ENCODE peak calls at places on chromosomes 3 and 15, in ten cellular contexts. J, B, E, K, S, W, T, C, F and V are unnamed samples. For H3K36me3, the result is how much of the 10 kb centered on the place peaks cover.

GRCh38 chr3:46965151-46965550 is 11.4 kb downstream of the CCDC12 start:
- DNase-seq in J (no peak), B (no peak), E (no peak), K (no peak), S (no peak), W (no peak), T (no peak), C (no peak), F (no peak), V (peak)

GRCh38 chr3:126496894-126497850 is 20.4 kb downstream of the UROC1 start:
- DNase-seq in J (no peak), B (no peak), E (no peak), K (peak), S (no peak), W (no peak), T (no peak), C (no peak), F (no peak), V (peak)

GRCh38 chr15:65660927-65661326 is 39.2 kb downstream of the SLC24A1 start:
- DNase-seq in J (no peak), B (peak), E (no peak), K (no peak), S (no peak), W (no peak), T (no peak), C (no peak), F (no peak), V (no peak)

GRCh38 chr15:80182611-80183210 is 29.9 kb downstream of the FAH start:
- DNase-seq in J (no peak), B (no peak), E (no peak), K (no peak), S (no peak), W (no peak), T (peak), C (no peak), F (no peak), V (no peak)

GRCh38 chr15:99143230-99143629 is 38.4 kb downstream of the SYNM start:
- DNase-seq in J (no peak), B (no peak), E (no peak), K (no peak), S (no peak), W (no peak), T (no peak), C (no peak), F (peak), V (no peak)

GRCh38 chr3:118628704-118629341 is 405.8 kb downstream of the IGSF11 start:
- DNase-seq in J (peak), B (peak), E (no peak), K (no peak), S (no peak), W (peak), T (peak), C (no peak), F (peak), V (no peak)

GRCh38 chr15:80936288-80937078 is 53.1 kb downstream of the MESD start:
- DNase-seq in J (no peak), B (no peak), E (no peak), K (no peak), S (no peak), W (no peak), T (no peak), C (no peak), F (no peak), V (no peak)

GRCh38 chr15:84638103-84638502 is 16.0 kb downstream of the WDR73 start:
- DNase-seq in J (no peak), B (peak), E (no peak), K (no peak), S (no peak), W (no peak), T (no peak), C (no peak), F (peak), V (no peak)

GRCh38 chr3:87261925-87262324 is 14.5 kb downstream of the POU1F1 start:
- DNase-seq in J (no peak), B (no peak), E (no peak), K (no peak), S (no peak), W (no peak), T (no peak), C (no peak), F (no peak), V (no peak)

GRCh38 chr3:184338538-184338945 is 1.1 kb downstream of the FAM131A start:
- DNase-seq in J (peak), B (no peak), E (no peak), K (no peak), S (no peak), W (peak), T (peak), C (no peak), F (peak), V (peak)

GRCh38 chr3:46889381-46890110 is 12.0 kb downstream of the PTH1R start:
- DNase-seq in J (no peak), B (no peak), E (no peak), K (no peak), S (no peak), W (no peak), T (peak), C (no peak), F (no peak), V (peak)

GRCh38 chr3:9316881-9317341 is 45.9 kb upstream of the THUMPD3 start:
- DNase-seq in J (no peak), B (peak), E (no peak), K (no peak), S (no peak), W (peak), T (peak), C (no peak), F (peak), V (peak)

GRCh38 chr3:108051005-108051404 is 39.8 kb downstream of the CD47 start:
- DNase-seq in J (no peak), B (no peak), E (no peak), K (no peak), S (no peak), W (no peak), T (no peak), C (no peak), F (no peak), V (no peak)

GRCh38 chr3:131540143-131540542 is 37.4 kb upstream of the MRPL3 start:
- DNase-seq in J (no peak), B (no peak), E (no peak), K (no peak), S (no peak), W (no peak), T (no peak), C (no peak), F (no peak), V (no peak)

GRCh38 chr15:101808201-101808600 is 3.8 kb upstream of the OR4F15 start:
- DNase-seq in J (no peak), B (peak), E (no peak), K (no peak), S (no peak), W (no peak), T (no peak), C (no peak), F (no peak), V (no peak)

GRCh38 chr15:98734472-98735284 is 86.3 kb downstream of the IGF1R start:
- DNase-seq in J (no peak), B (no peak), E (no peak), K (no peak), S (no peak), W (no peak), T (no peak), C (no peak), F (peak), V (no peak)

GRCh38 chr3:155554777-155555445 is 190.0 kb downstream of the PLCH1 start:
- DNase-seq in J (no peak), B (peak), E (no peak), K (no peak), S (no peak), W (no peak), T (no peak), C (no peak), F (peak), V (no peak)

GRCh38 chr3:17081520-17081919 is 196.8 kb downstream of the PLCL2 start:
- DNase-seq in J (no peak), B (no peak), E (no peak), K (no peak), S (no peak), W (no peak), T (no peak), C (no peak), F (no peak), V (no peak)

GRCh38 chr3:182182531-182182968 is 470.8 kb downstream of the SOX2 start:
- DNase-seq in J (no peak), B (peak), E (no peak), K (no peak), S (no peak), W (no peak), T (no peak), C (no peak), F (no peak), V (no peak)

GRCh38 chr3:115834068-115834467 is 210.8 kb downstream of the GAP43 start:
- DNase-seq in J (no peak), B (peak), E (no peak), K (no peak), S (no peak), W (no peak), T (no peak), C (no peak), F (no peak), V (no peak)

GRCh38 chr15:83206971-83207621 is 527 bp downstream of the HDGFL3 start:
- DNase-seq in J (peak), B (peak), E (no peak), K (no peak), S (peak), W (peak), T (peak), C (no peak), F (peak), V (peak)

GRCh38 chr15:100836501-100836900 is 43.1 kb upstream of the ALDH1A3 start:
- DNase-seq in J (no peak), B (no peak), E (no peak), K (no peak), S (no peak), W (no peak), T (no peak), C (no peak), F (no peak), V (no peak)

GRCh38 chr3:194001728-194002459 is 134.1 kb upstream of the HES1 start:
- DNase-seq in J (no peak), B (no peak), E (no peak), K (no peak), S (no peak), W (no peak), T (no peak), C (no peak), F (no peak), V (no peak)

GRCh38 chr3:128506721-128507120 is 13.7 kb upstream of the GATA2 start:
- DNase-seq in J (no peak), B (no peak), E (no peak), K (no peak), S (no peak), W (no peak), T (no peak), C (no peak), F (peak), V (no peak)

GRCh38 chr15:94352940-94353820 is 121.8 kb downstream of the MCTP2 start:
- DNase-seq in J (no peak), B (no peak), E (no peak), K (no peak), S (no peak), W (no peak), T (no peak), C (no peak), F (no peak), V (no peak)

GRCh38 chr15:40500584-40501330 is 30.0 kb downstream of the CHST14 start:
- DNase-seq in J (no peak), B (peak), E (no peak), K (no peak), S (no peak), W (no peak), T (no peak), C (no peak), F (no peak), V (no peak)

GRCh38 chr15:79635897-79636596 is 203.9 kb downstream of the MINAR1 start:
- DNase-seq in J (no peak), B (no peak), E (no peak), K (no peak), S (no peak), W (peak), T (no peak), C (no peak), F (peak), V (no peak)

GRCh38 chr3:156530969-156531368 is 23.9 kb downstream of the SSR3 start:
- DNase-seq in J (no peak), B (no peak), E (no peak), K (no peak), S (no peak), W (peak), T (no peak), C (no peak), F (no peak), V (no peak)

GRCh38 chr3:39121626-39122025 is 14.1 kb downstream of the TTC21A start:
- DNase-seq in J (no peak), B (no peak), E (no peak), K (no peak), S (no peak), W (no peak), T (no peak), C (no peak), F (no peak), V (no peak)

GRCh38 chr3:187750513-187751123 is 5.3 kb upstream of the BCL6 start:
- DNase-seq in J (no peak), B (no peak), E (no peak), K (no peak), S (no peak), W (peak), T (no peak), C (no peak), F (no peak), V (no peak)

GRCh38 chr3:58074126-58074715 is 66.0 kb downstream of the FLNB start:
- DNase-seq in J (no peak), B (no peak), E (no peak), K (no peak), S (no peak), W (no peak), T (no peak), C (no peak), F (no peak), V (no peak)

GRCh38 chr3:149383703-149384102 is 6.3 kb upstream of the TM4SF1 start:
- DNase-seq in J (no peak), B (no peak), E (no peak), K (no peak), S (no peak), W (no peak), T (no peak), C (no peak), F (no peak), V (peak)

GRCh38 chr3:17027344-17027743 is 142.6 kb downstream of the PLCL2 start:
- DNase-seq in J (no peak), B (no peak), E (no peak), K (no peak), S (no peak), W (no peak), T (no peak), C (no peak), F (no peak), V (no peak)

GRCh38 chr15:61923173-61923572 is 137.1 kb downstream of the VPS13C start:
- DNase-seq in J (no peak), B (no peak), E (no peak), K (no peak), S (no peak), W (no peak), T (no peak), C (no peak), F (no peak), V (no peak)
- H3K36me3 ChIP-seq in J (half or more), B (under half), E (half or more), K (under half), S (under half), W (under half), T (half or more), C (under half), F (under half), V (under half)

GRCh38 chr3:51392301-51393095 is 1.4 kb downstream of the RBM15B start:
- DNase-seq in J (no peak), B (no peak), E (no peak), K (no peak), S (no peak), W (no peak), T (no peak), C (no peak), F (no peak), V (peak)

GRCh38 chr3:51391075-51391565 is at the start of gene RBM15B:
- DNase-seq in J (peak), B (peak), E (peak), K (peak), S (peak), W (peak), T (peak), C (peak), F (peak), V (peak)

GRCh38 chr3:51390600-51391074 is 448 bp upstream of the RBM15B start:
- DNase-seq in J (no peak), B (no peak), E (no peak), K (no peak), S (no peak), W (no peak), T (no peak), C (no peak), F (no peak), V (no peak)

GRCh38 chr3:51393096-51393495 is 2.0 kb downstream of the RBM15B start:
- DNase-seq in J (no peak), B (no peak), E (no peak), K (no peak), S (no peak), W (no peak), T (no peak), C (no peak), F (no peak), V (no peak)

GRCh38 chr3:51391566-51392300 is 648 bp downstream of the RBM15B start:
- DNase-seq in J (no peak), B (peak), E (peak), K (peak), S (peak), W (peak), T (no peak), C (no peak), F (peak), V (peak)
- H3K36me3 ChIP-seq in J (half or more), B (under half), E (half or more), K (under half), S (under half), W (under half), T (half or more), C (under half), F (half or more), V (under half)

GRCh38 chr3:172314616-172315015 is 133.6 kb downstream of the GHSR start:
- DNase-seq in J (no peak), B (no peak), E (no peak), K (no peak), S (no peak), W (no peak), T (no peak), C (no peak), F (no peak), V (no peak)
- H3K36me3 ChIP-seq in J (under half), B (under half), E (under half), K (under half), S (under half), W (under half), T (half or more), C (under half), F (half or more), V (under half)

GRCh38 chr3:172077197-172077734 is 37.9 kb downstream of the FNDC3B start:
- DNase-seq in J (no peak), B (no peak), E (no peak), K (no peak), S (no peak), W (no peak), T (no peak), C (no peak), F (no peak), V (no peak)
- H3K36me3 ChIP-seq in J (under half), B (under half), E (under half), K (under half), S (under half), W (under half), T (under half), C (under half), F (half or more), V (under half)

DNA sequence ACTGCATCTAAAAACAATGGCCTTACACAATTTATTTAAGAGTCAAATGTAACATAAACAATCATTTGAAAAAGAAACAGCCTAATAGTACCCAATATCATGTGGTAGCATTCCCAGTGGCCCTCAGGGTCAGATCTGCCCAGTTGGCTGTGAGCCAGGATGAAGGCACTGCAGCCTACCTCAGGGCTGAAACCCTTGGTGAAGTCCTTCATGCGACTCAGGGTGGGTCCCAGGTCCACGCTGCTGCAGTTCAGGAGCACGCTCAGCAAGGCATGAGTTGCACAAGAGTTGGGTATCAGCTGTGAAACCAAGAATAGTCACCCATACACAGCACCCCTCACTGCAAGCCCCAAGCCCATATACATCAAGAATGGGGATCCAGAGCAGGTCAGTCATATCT is 37.1 kb downstream of the SEMA3G start:
- DNase-seq in J (no peak), B (no peak), E (no peak), K (no peak), S (no peak), W (no peak), T (no peak), C (no peak), F (no peak), V (peak)
- H3K36me3 ChIP-seq in J (half or more), B (under half), E (half or more), K (under half), S (half or more), W (under half), T (half or more), C (under half), F (half or more), V (under half)

DNA sequence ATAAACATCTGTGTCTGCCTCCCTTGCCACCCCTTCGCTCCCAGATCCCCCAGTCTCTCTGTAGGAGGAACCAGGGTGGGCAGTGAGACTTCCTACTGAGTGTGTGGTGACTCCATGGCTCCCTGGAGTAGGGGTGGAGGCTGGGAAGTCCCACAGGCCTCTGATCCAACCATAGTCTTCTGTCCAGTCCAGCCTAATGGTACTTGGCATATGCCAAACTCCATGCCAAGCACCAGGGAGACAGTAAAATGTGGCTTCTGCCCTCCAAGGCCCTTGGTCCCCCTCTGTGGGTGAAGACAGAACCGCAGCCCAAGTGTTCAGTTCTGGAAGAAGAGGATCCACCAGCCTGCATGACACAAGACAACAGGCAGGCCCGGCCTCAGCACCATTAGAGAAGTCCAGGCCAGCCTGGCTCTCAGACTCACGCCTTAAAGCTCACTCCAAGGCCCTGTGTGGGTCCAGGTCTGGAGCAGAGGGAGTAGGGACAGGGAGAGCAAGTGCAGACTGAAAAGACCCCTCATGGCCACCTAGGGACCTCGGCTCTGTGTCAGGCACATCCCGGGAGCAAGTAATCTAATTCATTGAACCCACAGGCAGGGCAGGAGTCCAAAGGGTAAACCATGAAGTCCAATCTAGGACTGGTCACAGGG is 112.7 kb downstream of the ETFA start:
- DNase-seq in J (no peak), B (no peak), E (no peak), K (no peak), S (no peak), W (no peak), T (no peak), C (no peak), F (peak), V (peak)
- H3K36me3 ChIP-seq in J (under half), B (under half), E (under half), K (under half), S (under half), W (under half), T (under half), C (under half), F (under half), V (under half)

GRCh38 chr3:52401551-52401950 is 43.4 kb downstream of the SEMA3G start:
- DNase-seq in J (no peak), B (no peak), E (no peak), K (no peak), S (no peak), W (no peak), T (no peak), C (no peak), F (no peak), V (peak)

GRCh38 chr3:52399593-52399992 is 45.3 kb downstream of the SEMA3G start:
- DNase-seq in J (no peak), B (no peak), E (no peak), K (no peak), S (no peak), W (no peak), T (no peak), C (no peak), F (no peak), V (peak)

GRCh38 chr3:52402101-52402521 is 42.8 kb downstream of the SEMA3G start:
- DNase-seq in J (no peak), B (no peak), E (no peak), K (no peak), S (no peak), W (no peak), T (no peak), C (no peak), F (no peak), V (peak)

GRCh38 chr3:52400275-52400793 is 44.6 kb downstream of the SEMA3G start:
- DNase-seq in J (no peak), B (no peak), E (no peak), K (no peak), S (no peak), W (no peak), T (peak), C (no peak), F (no peak), V (peak)

DNA sequence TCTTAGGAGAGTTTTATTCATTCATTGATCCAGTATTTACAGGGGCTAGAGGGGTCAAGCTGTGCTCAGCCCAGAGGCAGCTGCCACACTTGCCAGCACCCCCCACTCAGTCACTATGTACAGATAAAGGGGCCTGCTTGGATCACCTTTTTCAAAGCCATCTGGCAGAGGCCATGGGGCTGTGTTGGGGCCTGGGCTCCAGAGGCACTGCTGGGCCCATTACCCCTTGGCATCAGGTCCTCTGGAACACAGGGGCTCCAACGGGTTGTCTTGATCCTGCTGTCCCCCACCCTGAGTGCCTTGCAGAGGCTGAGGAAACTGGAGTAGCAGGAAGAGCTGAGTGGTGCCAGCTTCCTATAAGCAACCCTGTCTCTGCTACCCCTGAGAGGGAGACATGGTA is 43.9 kb downstream of the SEMA3G start:
- DNase-seq in J (no peak), B (no peak), E (no peak), K (no peak), S (no peak), W (no peak), T (no peak), C (no peak), F (no peak), V (peak)
- H3K36me3 ChIP-seq in J (half or more), B (under half), E (half or more), K (under half), S (half or more), W (under half), T (half or more), C (under half), F (half or more), V (under half)